ENCODE peak calls at places on chromosomes 16 and 17, in nine cellular contexts. One of them, this sample, is unnamed.

GRCh38 chr17:82876602-82877391 is 37.0 kb upstream of the ZNF750 start:
- DNase-seq in NB4: peak
- DNase-seq in pancreas: peak
- DNase-seq in Peyer's patch: no peak
- DNase-seq in RWPE1: peak
- DNase-seq in OCI-LY7: no peak
- DNase-seq in breast epithelium: peak
- DNase-seq in mucosa of descending colon: peak
- DNase-seq in tibial artery: peak
- DNase-seq in this sample: peak

GRCh38 chr17:57086069-57086930 is 1.3 kb downstream of the AKAP1 start:
- DNase-seq in NB4: peak
- DNase-seq in pancreas: peak
- DNase-seq in Peyer's patch: peak
- DNase-seq in RWPE1: peak
- DNase-seq in OCI-LY7: peak
- DNase-seq in breast epithelium: no peak
- DNase-seq in mucosa of descending colon: peak
- DNase-seq in tibial artery: peak
- DNase-seq in this sample: no peak

GRCh38 chr17:8401107-8401506 is 3.5 kb upstream of the RNF222 start:
- DNase-seq in NB4: no peak
- DNase-seq in pancreas: no peak
- DNase-seq in Peyer's patch: no peak
- DNase-seq in RWPE1: no peak
- DNase-seq in OCI-LY7: no peak
- DNase-seq in breast epithelium: no peak
- DNase-seq in mucosa of descending colon: no peak
- DNase-seq in tibial artery: no peak
- DNase-seq in this sample: no peak

GRCh38 chr17:50863221-50863843 is 2.8 kb downstream of the TOB1 start:
- DNase-seq in NB4: peak
- DNase-seq in pancreas: peak
- DNase-seq in Peyer's patch: no peak
- DNase-seq in RWPE1: no peak
- DNase-seq in OCI-LY7: peak
- DNase-seq in breast epithelium: no peak
- DNase-seq in mucosa of descending colon: no peak
- DNase-seq in tibial artery: no peak
- DNase-seq in this sample: peak

GRCh38 chr16:78761427-78761826 is 662.0 kb downstream of the WWOX start:
- DNase-seq in NB4: peak
- DNase-seq in pancreas: no peak
- DNase-seq in Peyer's patch: no peak
- DNase-seq in RWPE1: no peak
- DNase-seq in OCI-LY7: no peak
- DNase-seq in breast epithelium: no peak
- DNase-seq in mucosa of descending colon: no peak
- DNase-seq in tibial artery: no peak
- DNase-seq in this sample: no peak

GRCh38 chr17:42067371-42068180 is 17.2 kb upstream of the C17orf113 start:
- DNase-seq in NB4: peak
- DNase-seq in pancreas: peak
- DNase-seq in Peyer's patch: peak
- DNase-seq in RWPE1: peak
- DNase-seq in OCI-LY7: peak
- DNase-seq in breast epithelium: peak
- DNase-seq in mucosa of descending colon: peak
- DNase-seq in tibial artery: peak
- DNase-seq in this sample: peak

GRCh38 chr16:749010-749409 is 8.2 kb upstream of the CIAO3 start:
- DNase-seq in NB4: no peak
- DNase-seq in pancreas: no peak
- DNase-seq in Peyer's patch: no peak
- DNase-seq in RWPE1: no peak
- DNase-seq in OCI-LY7: no peak
- DNase-seq in breast epithelium: peak
- DNase-seq in mucosa of descending colon: no peak
- DNase-seq in tibial artery: no peak
- DNase-seq in this sample: peak

GRCh38 chr16:47008612-47009011 is 35.1 kb upstream of the DNAJA2 start:
- DNase-seq in NB4: no peak
- DNase-seq in pancreas: no peak
- DNase-seq in Peyer's patch: no peak
- DNase-seq in RWPE1: no peak
- DNase-seq in OCI-LY7: no peak
- DNase-seq in breast epithelium: no peak
- DNase-seq in mucosa of descending colon: no peak
- DNase-seq in tibial artery: no peak
- DNase-seq in this sample: no peak

GRCh38 chr17:81069084-81069645 is 34.2 kb downstream of the BAIAP2 start:
- DNase-seq in NB4: no peak
- DNase-seq in pancreas: peak
- DNase-seq in Peyer's patch: no peak
- DNase-seq in RWPE1: no peak
- DNase-seq in OCI-LY7: no peak
- DNase-seq in breast epithelium: no peak
- DNase-seq in mucosa of descending colon: no peak
- DNase-seq in tibial artery: no peak
- DNase-seq in this sample: no peak

GRCh38 chr16:77579283-77579985 is 142.9 kb upstream of the NUDT7 start:
- DNase-seq in NB4: no peak
- DNase-seq in pancreas: no peak
- DNase-seq in Peyer's patch: no peak
- DNase-seq in RWPE1: no peak
- DNase-seq in OCI-LY7: no peak
- DNase-seq in breast epithelium: no peak
- DNase-seq in mucosa of descending colon: no peak
- DNase-seq in tibial artery: no peak
- DNase-seq in this sample: peak

GRCh38 chr17:17781591-17782424 is 55.0 kb downstream of the SREBF1 start:
- DNase-seq in NB4: peak
- DNase-seq in pancreas: peak
- DNase-seq in Peyer's patch: peak
- DNase-seq in RWPE1: peak
- DNase-seq in OCI-LY7: no peak
- DNase-seq in breast epithelium: peak
- DNase-seq in mucosa of descending colon: no peak
- DNase-seq in tibial artery: peak
- DNase-seq in this sample: peak

GRCh38 chr17:7560172-7561027 is 1.3 kb upstream of the SENP3 start:
- DNase-seq in NB4: no peak
- DNase-seq in pancreas: peak
- DNase-seq in Peyer's patch: peak
- DNase-seq in RWPE1: no peak
- DNase-seq in OCI-LY7: peak
- DNase-seq in breast epithelium: peak
- DNase-seq in mucosa of descending colon: peak
- DNase-seq in tibial artery: peak
- DNase-seq in this sample: peak

GRCh38 chr16:78286076-78286475 is 186.6 kb downstream of the WWOX start:
- DNase-seq in NB4: no peak
- DNase-seq in pancreas: no peak
- DNase-seq in Peyer's patch: no peak
- DNase-seq in RWPE1: no peak
- DNase-seq in OCI-LY7: no peak
- DNase-seq in breast epithelium: no peak
- DNase-seq in mucosa of descending colon: no peak
- DNase-seq in tibial artery: no peak
- DNase-seq in this sample: no peak

GRCh38 chr16:81798311-81799137 is 19.4 kb downstream of the PLCG2 start:
- DNase-seq in NB4: peak
- DNase-seq in pancreas: no peak
- DNase-seq in Peyer's patch: no peak
- DNase-seq in RWPE1: no peak
- DNase-seq in OCI-LY7: peak
- DNase-seq in breast epithelium: no peak
- DNase-seq in mucosa of descending colon: peak
- DNase-seq in tibial artery: no peak
- DNase-seq in this sample: no peak
- TF ChIP-seq CTCF in NB4: peak
- TF ChIP-seq CTCF in pancreas: no peak
- TF ChIP-seq CTCF in Peyer's patch: no peak
- TF ChIP-seq CTCF in RWPE1: no peak
- TF ChIP-seq CTCF in OCI-LY7: peak
- TF ChIP-seq CTCF in breast epithelium: no peak
- TF ChIP-seq CTCF in mucosa of descending colon: no peak
- TF ChIP-seq CTCF in tibial artery: no peak
- TF ChIP-seq CTCF in this sample: no peak

DNA sequence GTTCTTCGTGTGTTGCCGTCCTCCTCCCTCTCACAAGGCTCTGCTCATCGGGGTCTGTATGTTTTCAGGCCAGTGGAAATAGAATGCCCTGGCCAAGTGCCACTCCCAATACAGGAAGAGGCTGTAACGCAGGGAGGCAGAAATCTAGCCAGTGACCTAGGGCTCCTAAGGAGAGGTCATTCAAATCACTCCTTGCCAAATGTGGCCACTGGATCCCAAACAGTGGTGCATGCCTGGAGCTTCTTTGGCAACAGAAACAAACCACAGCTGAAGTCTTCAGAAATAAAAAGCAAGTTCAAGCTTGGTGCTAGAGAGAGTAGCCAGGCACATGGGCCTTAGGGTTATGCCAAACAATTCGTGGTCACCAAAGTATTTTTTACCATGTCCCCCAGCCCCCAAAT is 66.1 kb downstream of the SMG6 start:
- DNase-seq in NB4: no peak
- DNase-seq in pancreas: no peak
- DNase-seq in Peyer's patch: no peak
- DNase-seq in RWPE1: no peak
- DNase-seq in OCI-LY7: no peak
- DNase-seq in breast epithelium: peak
- DNase-seq in mucosa of descending colon: no peak
- DNase-seq in tibial artery: peak
- DNase-seq in this sample: peak
- TF ChIP-seq CTCF in NB4: no peak
- TF ChIP-seq CTCF in pancreas: no peak
- TF ChIP-seq CTCF in Peyer's patch: no peak
- TF ChIP-seq CTCF in RWPE1: no peak
- TF ChIP-seq CTCF in OCI-LY7: no peak
- TF ChIP-seq CTCF in breast epithelium: no peak
- TF ChIP-seq CTCF in mucosa of descending colon: no peak
- TF ChIP-seq CTCF in tibial artery: no peak
- TF ChIP-seq CTCF in this sample: no peak

GRCh38 chr16:53743149-53743566 is 39.2 kb downstream of the FTO start:
- DNase-seq in NB4: peak
- DNase-seq in pancreas: no peak
- DNase-seq in Peyer's patch: no peak
- DNase-seq in RWPE1: no peak
- DNase-seq in OCI-LY7: peak
- DNase-seq in breast epithelium: no peak
- DNase-seq in mucosa of descending colon: no peak
- DNase-seq in tibial artery: no peak
- DNase-seq in this sample: peak
- TF ChIP-seq CTCF in NB4: peak
- TF ChIP-seq CTCF in pancreas: no peak
- TF ChIP-seq CTCF in Peyer's patch: peak
- TF ChIP-seq CTCF in RWPE1: peak
- TF ChIP-seq CTCF in OCI-LY7: peak
- TF ChIP-seq CTCF in breast epithelium: no peak
- TF ChIP-seq CTCF in mucosa of descending colon: peak
- TF ChIP-seq CTCF in tibial artery: peak
- TF ChIP-seq CTCF in this sample: peak

DNA sequence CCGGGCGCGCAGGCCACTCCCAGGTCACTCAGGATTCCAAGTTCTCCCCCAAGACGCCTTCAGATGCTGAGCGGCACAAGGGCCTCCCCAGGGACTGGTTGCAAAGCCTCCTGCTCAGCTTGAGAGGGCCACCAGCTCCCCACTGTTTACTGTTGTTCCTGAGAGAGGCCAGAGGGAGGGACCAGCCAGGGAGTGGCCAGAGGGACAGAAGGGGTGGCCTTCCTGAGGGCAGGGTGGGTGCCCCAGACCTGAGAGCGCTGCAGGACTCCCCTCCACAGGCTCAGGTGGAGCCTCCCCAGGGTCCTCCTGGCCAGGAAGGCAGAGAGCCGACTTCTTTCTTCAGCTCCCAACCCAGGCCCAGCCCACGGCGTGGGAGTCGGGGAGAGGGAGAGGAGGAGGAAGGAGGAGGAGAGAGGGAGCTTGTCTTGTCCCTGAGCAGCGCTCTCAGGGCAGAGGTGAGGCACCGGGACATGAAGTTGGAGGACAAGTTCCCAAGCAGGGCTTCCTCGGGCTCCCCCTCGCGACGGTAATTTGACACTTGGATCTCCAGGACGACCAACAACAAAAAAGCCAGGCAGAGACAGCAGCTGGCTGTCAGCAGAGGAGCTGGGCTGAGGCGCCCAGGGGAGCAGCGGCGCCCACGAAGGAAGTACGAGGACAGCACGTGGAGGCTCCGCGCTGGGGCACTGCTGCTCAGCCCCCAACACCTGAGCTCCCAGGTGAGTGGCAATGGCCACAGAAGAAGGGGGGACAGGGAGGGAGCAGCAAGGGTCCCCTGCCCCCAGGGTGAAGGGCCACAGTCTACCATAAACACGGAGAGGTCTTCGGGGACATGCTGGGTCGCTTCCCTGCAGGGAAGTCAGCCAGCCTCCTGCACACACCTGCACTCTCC is 496 bp downstream of the SMIM5 start:
- DNase-seq in NB4: peak
- DNase-seq in pancreas: peak
- DNase-seq in Peyer's patch: peak
- DNase-seq in RWPE1: peak
- DNase-seq in OCI-LY7: peak
- DNase-seq in breast epithelium: peak
- DNase-seq in mucosa of descending colon: peak
- DNase-seq in tibial artery: peak
- DNase-seq in this sample: peak
- TF ChIP-seq CTCF in NB4: peak
- TF ChIP-seq CTCF in pancreas: peak
- TF ChIP-seq CTCF in Peyer's patch: peak
- TF ChIP-seq CTCF in RWPE1: peak
- TF ChIP-seq CTCF in OCI-LY7: peak
- TF ChIP-seq CTCF in breast epithelium: peak
- TF ChIP-seq CTCF in mucosa of descending colon: peak
- TF ChIP-seq CTCF in tibial artery: peak
- TF ChIP-seq CTCF in this sample: peak

GRCh38 chr17:9729034-9729650 is 62.2 kb downstream of the DHRS7C start:
- DNase-seq in NB4: peak
- DNase-seq in pancreas: no peak
- DNase-seq in Peyer's patch: no peak
- DNase-seq in RWPE1: peak
- DNase-seq in OCI-LY7: peak
- DNase-seq in breast epithelium: peak
- DNase-seq in mucosa of descending colon: no peak
- DNase-seq in tibial artery: no peak
- DNase-seq in this sample: peak
- TF ChIP-seq CTCF in NB4: peak
- TF ChIP-seq CTCF in pancreas: peak
- TF ChIP-seq CTCF in Peyer's patch: peak
- TF ChIP-seq CTCF in RWPE1: peak
- TF ChIP-seq CTCF in OCI-LY7: peak
- TF ChIP-seq CTCF in breast epithelium: peak
- TF ChIP-seq CTCF in mucosa of descending colon: peak
- TF ChIP-seq CTCF in tibial artery: peak
- TF ChIP-seq CTCF in this sample: peak

This sample was measured in fibroblast of mammary gland.